ENCODE peak calls at places on chromosomes 4 and X, in five cellular contexts. V, K, D, G and X are unnamed samples.

GRCh38 chr4:128682942-128683666 is 126.4 kb upstream of the JADE1 start:
- DNase-seq in V (no peak), G (no peak), K (no peak), D (no peak), X (no peak)

GRCh38 chr4:41028392-41029076 is 185.8 kb downstream of the APBB2 start:
- DNase-seq in D (no peak), V (no peak), G (no peak), K (peak), X (no peak)

GRCh38 chr4:7719354-7720174 is 220.1 kb downstream of the AFAP1 start:
- DNase-seq in G (no peak), D (peak), V (peak), K (peak), X (peak)

GRCh38 chr4:76809594-76810305 is 88.2 kb downstream of the SOWAHB start:
- DNase-seq in K (peak), D (no peak), V (no peak), G (no peak), X (peak)

GRCh38 chr4:142719854-142720541 is 126.1 kb downstream of the INPP4B start:
- DNase-seq in K (peak), D (no peak), G (no peak), V (no peak), X (peak)

GRCh38 chr4:142406917-142407501 is 439.1 kb downstream of the INPP4B start:
- DNase-seq in V (no peak), D (no peak), K (no peak), G (no peak), X (peak)

GRCh38 chrX:13428055-13428786 is 108.4 kb upstream of the ATXN3L start:
- DNase-seq in V (no peak), K (peak), D (no peak), G (peak), X (peak)

GRCh38 chrX:55593756-55594257 is 29.4 kb upstream of the FOXR2 start:
- DNase-seq in V (no peak), G (no peak), D (no peak), K (no peak), X (no peak)

GRCh38 chrX:104284407-104285000 is 29.8 kb upstream of the ESX1 start:
- DNase-seq in V (no peak), K (no peak), G (no peak), D (no peak), X (no peak)

GRCh38 chrX:3160771-3161170 is 119.5 kb downstream of the ARSF start:
- DNase-seq in V (no peak), D (no peak), K (no peak), G (no peak), X (no peak)

GRCh38 chr4:187547281-187547680 is 448.3 kb upstream of the ZFP42 start:
- DNase-seq in G (no peak), V (no peak), K (no peak), D (no peak), X (peak)

GRCh38 chr4:56007154-56007553 is 58.4 kb downstream of the CEP135 start:
- DNase-seq in G (no peak), K (peak), V (no peak), D (no peak), X (no peak)

GRCh38 chr4:38001927-38002326 is 41.7 kb downstream of the PTTG2 start:
- DNase-seq in V (no peak), D (no peak), K (no peak), G (no peak), X (no peak)

GRCh38 chrX:37912286-37912685 is 64.9 kb upstream of the DYNLT3 start:
- DNase-seq in G (peak), K (peak), D (no peak), V (no peak), X (peak)

GRCh38 chrX:18415386-18415785 is 10.0 kb upstream of the CDKL5 start:
- DNase-seq in D (no peak), V (no peak), G (no peak), K (peak), X (peak)

GRCh38 chrX:155535866-155536265 is 76.9 kb downstream of the TMLHE start:
- DNase-seq in D (no peak), K (no peak), G (no peak), V (no peak), X (peak)

GRCh38 chr4:108120789-108121188 is 47.9 kb downstream of the LEF1 start:
- DNase-seq in G (no peak), K (no peak), V (no peak), D (no peak), X (no peak)

GRCh38 chr4:119832731-119833233 is 204.2 kb upstream of the PDE5A start:
- DNase-seq in V (no peak), G (no peak), K (no peak), D (no peak), X (no peak)

GRCh38 chrX:135295944-135296305 is 13.4 kb upstream of the ETDC start:
- DNase-seq in K (no peak), G (no peak), D (no peak), V (no peak), X (no peak)

DNA sequence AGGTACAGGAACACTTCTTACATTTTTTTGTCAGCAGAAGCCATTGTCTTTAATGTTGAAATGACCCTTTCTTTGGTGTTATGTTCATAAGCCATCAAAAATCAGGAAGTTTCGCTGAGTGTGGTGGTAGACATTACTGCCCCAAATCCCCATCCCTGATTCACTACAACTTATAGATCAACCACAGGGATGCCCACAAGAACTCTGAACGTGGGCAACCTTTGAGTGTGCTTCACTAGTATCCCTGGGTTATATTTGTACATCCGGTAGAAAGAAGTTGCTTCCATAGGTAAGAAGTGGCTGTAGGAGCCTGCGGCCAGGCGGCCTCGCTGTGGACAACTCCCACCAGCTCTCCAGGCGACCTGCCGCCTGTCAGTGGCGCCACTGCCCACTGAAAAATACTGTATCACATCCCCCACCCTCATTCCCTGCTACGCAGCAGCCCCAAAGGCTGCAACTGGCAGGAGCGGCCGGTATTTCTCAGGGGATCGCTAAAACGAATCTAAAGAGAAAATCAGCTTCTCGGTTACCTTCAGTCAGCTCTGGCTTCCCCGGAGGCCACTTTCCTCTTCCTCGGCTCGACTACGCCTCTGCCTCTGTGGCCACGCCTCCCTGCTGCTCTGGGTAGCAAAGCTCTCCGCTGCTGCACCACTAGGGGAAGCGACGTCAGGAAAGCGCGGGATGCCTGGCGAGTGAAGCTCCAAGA is 13.9 kb upstream of the ETDC start:
- DNase-seq in G (no peak), D (no peak), K (peak), V (no peak), X (peak)
- TF ChIP-seq CTCF in G (no peak), D (no peak), K (peak), V (no peak), X (peak)

GRCh38 chr4:85724801-85725548 is 250.0 kb downstream of the ARHGAP24 start:
- DNase-seq in D (no peak), K (peak), G (no peak), V (no peak), X (no peak)
- H3K4me3 ChIP-seq in D (no peak), K (no peak), G (no peak), V (no peak), X (no peak)

GRCh38 chr4:4594531-4594930 is 52.7 kb upstream of the STX18 start:
- DNase-seq in G (no peak), K (no peak), D (no peak), V (no peak), X (no peak)

GRCh38 chr4:4592414-4592813 is 50.6 kb upstream of the STX18 start:
- DNase-seq in G (no peak), K (no peak), D (no peak), V (no peak), X (no peak)

GRCh38 chr4:4596720-4597119 is 54.9 kb upstream of the STX18 start:
- DNase-seq in K (no peak), V (no peak), G (no peak), D (no peak), X (no peak)

GRCh38 chr4:4593596-4593995 is 51.7 kb upstream of the STX18 start:
- DNase-seq in K (no peak), G (no peak), V (no peak), D (no peak), X (no peak)

DNA sequence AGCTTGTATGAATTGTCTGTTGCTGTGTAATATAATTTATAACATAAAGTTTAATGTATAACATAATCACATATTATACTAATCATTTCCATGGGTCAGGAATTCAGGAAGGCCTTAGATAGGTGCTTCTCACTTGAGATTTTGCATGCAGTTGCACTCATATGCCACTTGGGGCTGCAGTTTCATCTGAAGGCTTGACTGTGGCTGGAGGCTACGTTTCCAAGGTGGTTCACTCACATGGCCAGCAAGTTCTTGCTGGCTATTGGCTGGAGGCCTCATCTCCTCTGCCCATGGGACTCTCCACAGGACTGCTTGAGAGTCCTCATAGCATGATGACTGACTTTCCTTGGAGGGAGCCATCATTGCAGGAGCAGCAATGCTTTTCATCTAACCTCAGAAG is 53.4 kb upstream of the STX18 start:
- DNase-seq in K (no peak), D (no peak), G (no peak), V (no peak), X (no peak)
- TF ChIP-seq CTCF in K (peak), D (no peak), G (peak), V (no peak), X (peak)

DNA sequence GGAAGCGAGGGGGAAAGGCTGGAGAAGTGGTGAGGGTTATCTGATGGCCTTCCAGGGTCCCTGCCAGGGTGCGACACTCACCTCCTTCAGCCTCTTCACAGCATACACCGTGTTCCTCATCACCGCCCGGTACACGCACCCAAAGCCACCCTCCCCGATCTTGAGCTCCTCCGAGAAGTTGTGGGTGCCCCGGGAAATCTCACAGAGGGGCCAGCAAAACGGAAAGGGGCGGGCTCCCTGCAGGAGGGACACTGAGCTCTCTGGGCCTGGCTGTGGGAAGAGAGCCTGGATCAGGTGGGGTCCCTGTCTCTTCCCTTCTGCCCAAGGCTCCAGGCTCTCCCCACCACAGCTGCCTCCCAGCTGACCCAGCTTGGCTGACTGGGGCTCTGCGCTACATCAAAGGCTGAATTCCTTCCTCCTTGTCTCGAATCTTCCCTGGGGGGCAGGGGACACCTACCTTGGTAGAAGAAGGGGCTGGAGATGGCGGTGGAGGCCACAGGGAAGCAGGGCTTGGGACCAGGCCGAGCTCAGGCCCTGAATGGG is 1.1 kb downstream of the IRAK1 start:
- DNase-seq in G (no peak), V (no peak), K (no peak), D (peak), X (no peak)
- H3K4me3 ChIP-seq in G (peak), V (peak), K (peak), D (peak), X (peak)